ENCODE peak calls at places on chromosomes 2 and 18, in nine cellular contexts. X, C, U, T, O, K, J, S and N are unnamed samples.
A peak's percentile ranks its signal among the peaks of the same experiment; 100 is the strongest.

GRCh38 chr2:169200756-169201155 is 131.4 kb downstream of the DHRS9 start:
- DNase-seq in O (no peak), C (no peak), J (no peak), X (no peak), T (no peak), S (no peak), U (no peak), K (no peak), N (no peak)

GRCh38 chr2:176817061-176817565 is 395.5 kb upstream of the HNRNPA3 start:
- DNase-seq in O (no peak), X (peak; percentile 76), S (peak; percentile 66), C (no peak), T (peak; percentile 3), U (no peak), J (no peak), K (no peak), N (peak; percentile 24)

GRCh38 chr2:116317111-116317510 is 1497.4 kb upstream of the DDX18 start:
- DNase-seq in X (no peak), K (no peak), O (no peak), U (no peak), T (no peak), S (no peak), C (no peak), J (no peak), N (no peak)

GRCh38 chr2:120858764-120859525 is 123.3 kb downstream of the GLI2 start:
- DNase-seq in C (no peak), J (peak; percentile 3), T (no peak), S (no peak), O (no peak), U (no peak), K (peak; percentile 32), X (no peak), N (no peak)

GRCh38 chr2:218860950-218861381 is 1.4 kb downstream of the WNT6 start:
- DNase-seq in K (peak; percentile 16), O (peak; percentile 76), X (peak; percentile 97), S (no peak), T (no peak), C (no peak), J (peak; percentile 46), U (peak; percentile 55), N (no peak)

GRCh38 chr18:37451239-37451825 is 114.3 kb downstream of the CELF4 start:
- DNase-seq in C (no peak), O (no peak), X (no peak), S (no peak), J (no peak), U (no peak), T (no peak), K (no peak), N (no peak)

GRCh38 chr2:160388464-160389263 is 104.9 kb downstream of the RBMS1 start:
- DNase-seq in K (no peak), O (no peak), C (no peak), S (no peak), U (no peak), J (peak; percentile 71), T (no peak), X (no peak), N (peak; percentile 62)

GRCh38 chr18:70195852-70196434 is 9.5 kb downstream of the RTTN start:
- DNase-seq in K (no peak), J (no peak), U (peak; percentile 23), O (peak; percentile 29), T (peak; percentile 62), C (no peak), X (peak; percentile 57), S (peak; percentile 82), N (peak; percentile 80)

GRCh38 chr2:45264227-45265225 is 255.3 kb upstream of the SIX2 start:
- DNase-seq in S (peak; percentile 63), K (no peak), J (no peak), T (no peak), O (no peak), U (peak; percentile 19), C (no peak), X (no peak), N (peak; percentile 64)

GRCh38 chr2:240139011-240139441 is 1.4 kb downstream of the OTOS start:
- DNase-seq in T (no peak), O (no peak), C (no peak), X (no peak), K (no peak), U (no peak), J (peak; percentile 25), S (no peak), N (no peak)

GRCh38 chr2:26424211-26424610 is 22.5 kb downstream of the DRC1 start:
- DNase-seq in T (no peak), X (no peak), J (no peak), U (no peak), K (no peak), S (no peak), O (no peak), C (no peak), N (no peak)

DNA sequence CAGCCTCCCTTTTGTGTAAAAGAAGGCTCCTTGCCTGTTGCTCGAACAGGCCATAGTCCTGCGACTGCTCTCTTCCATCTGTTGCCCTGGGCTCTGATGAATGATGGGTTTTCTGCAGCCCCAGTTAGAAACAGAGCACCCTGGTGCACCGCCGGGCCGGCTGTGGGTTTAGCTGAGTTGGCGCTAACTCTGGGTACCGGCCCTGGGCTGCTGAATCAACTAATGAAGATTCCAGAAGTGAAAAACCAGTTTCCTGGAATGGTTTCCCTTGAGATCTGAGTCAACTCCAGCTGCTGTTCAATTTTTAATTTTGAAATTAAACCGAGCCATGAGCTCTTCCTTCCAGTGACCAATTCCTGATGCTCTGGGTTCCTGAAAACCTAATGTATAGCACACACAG is 5.7 kb downstream of the COL6A3 start:
- DNase-seq in C (no peak), T (no peak), S (no peak), J (peak; percentile 60), X (no peak), O (no peak), U (no peak), K (no peak), N (peak; percentile 88)
- H3K27ac ChIP-seq in C (no peak overlapping the region), T (no peak overlapping the region), S (no peak overlapping the region), J (peak overlapping the region; percentile 28), X (no peak overlapping the region), O (no peak overlapping the region), U (no peak overlapping the region), K (no peak overlapping the region), N (peak overlapping the region; percentile 99)

GRCh38 chr2:167790189-167790588 is 457.2 kb downstream of the STK39 start:
- DNase-seq in O (no peak), S (no peak), T (no peak), J (no peak), U (no peak), C (no peak), K (no peak), X (no peak), N (no peak)

GRCh38 chr2:167793725-167794124 is 453.7 kb downstream of the STK39 start:
- DNase-seq in U (no peak), C (no peak), X (no peak), O (no peak), K (no peak), T (no peak), S (no peak), J (no peak), N (no peak)

GRCh38 chr2:167790781-167791450 is 456.5 kb downstream of the STK39 start:
- DNase-seq in U (no peak), X (no peak), O (no peak), K (no peak), T (no peak), C (no peak), J (no peak), S (no peak), N (no peak)

GRCh38 chr2:167794554-167795255 is 452.7 kb downstream of the STK39 start:
- DNase-seq in U (no peak), T (no peak), X (no peak), K (no peak), O (no peak), C (no peak), S (no peak), J (no peak), N (no peak)

DNA sequence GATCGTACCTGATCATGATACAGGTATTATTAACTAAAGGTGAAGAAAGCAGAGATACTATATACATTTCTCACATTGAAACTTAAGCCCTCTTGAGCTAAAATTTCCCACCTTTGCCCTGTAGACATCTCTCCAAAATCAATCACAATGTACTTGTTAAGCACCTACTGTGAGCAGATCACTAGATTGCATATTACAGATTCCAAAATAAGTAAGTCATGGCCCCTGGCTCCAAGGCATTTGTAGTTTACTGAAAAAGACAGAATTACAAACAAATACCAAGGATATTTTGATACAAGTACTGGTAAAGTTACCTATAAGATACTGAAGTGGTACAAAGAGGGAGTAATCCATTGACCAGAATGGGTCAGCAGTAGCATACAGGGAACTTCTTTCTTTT is 455.3 kb downstream of the STK39 start:
- DNase-seq in T (no peak), U (no peak), J (no peak), S (no peak), K (no peak), O (no peak), X (no peak), C (no peak), N (no peak)
- H3K27ac ChIP-seq in T (no peak overlapping the region), U (no peak overlapping the region), J (no peak overlapping the region), S (no peak overlapping the region), K (no peak overlapping the region), O (no peak overlapping the region), X (no peak overlapping the region), C (no peak overlapping the region), N (no peak overlapping the region)

DNA sequence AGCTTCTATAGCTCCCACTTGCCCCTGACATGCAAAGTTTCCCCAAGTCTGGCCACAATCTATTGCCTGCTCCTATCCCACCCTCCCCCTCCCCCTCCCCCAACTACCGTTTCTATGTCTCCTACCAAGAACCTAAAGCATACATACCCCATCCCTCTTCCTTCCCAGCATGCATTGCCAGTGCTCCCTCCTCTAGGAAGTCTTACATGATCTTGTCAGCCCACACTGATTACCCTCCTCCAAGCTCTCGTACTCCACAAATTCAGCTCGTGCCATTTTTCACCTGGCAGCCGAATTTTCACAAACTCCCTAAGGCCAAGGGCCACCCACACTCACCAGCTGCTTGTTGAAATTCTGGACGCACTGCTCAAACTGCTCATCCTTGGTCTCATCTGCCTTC is 30.7 kb downstream of the BIN1 start:
- DNase-seq in T (no peak), J (no peak), K (no peak), S (no peak), X (no peak), C (no peak), U (no peak), O (no peak), N (no peak)
- H3K27ac ChIP-seq in T (no peak overlapping the region), J (no peak overlapping the region), K (peak overlapping the region; percentile 95), S (no peak overlapping the region), X (no peak overlapping the region), C (peak overlapping the region; percentile 37), U (no peak overlapping the region), O (no peak overlapping the region), N (no peak overlapping the region)

GRCh38 chr2:22487036-22487435 is 897.9 kb upstream of the KLHL29 start:
- DNase-seq in K (no peak), O (no peak), U (no peak), X (no peak), C (no peak), T (no peak), J (no peak), S (no peak), N (no peak)

GRCh38 chr2:22485456-22485855 is 899.5 kb upstream of the KLHL29 start:
- DNase-seq in K (no peak), S (no peak), T (no peak), C (no peak), U (no peak), X (no peak), J (no peak), O (no peak), N (no peak)

GRCh38 chr2:22486343-22486742 is 898.6 kb upstream of the KLHL29 start:
- DNase-seq in X (no peak), U (no peak), S (no peak), T (no peak), O (no peak), K (no peak), C (no peak), J (no peak), N (no peak)

GRCh38 chr2:22478329-22478728 is 906.6 kb upstream of the KLHL29 start:
- DNase-seq in K (no peak), U (no peak), C (no peak), T (no peak), J (no peak), X (no peak), S (no peak), O (no peak), N (no peak)

GRCh38 chr2:22481507-22482217 is 903.3 kb upstream of the KLHL29 start:
- DNase-seq in S (no peak), C (no peak), K (no peak), O (no peak), J (peak; percentile 48), U (no peak), T (no peak), X (no peak), N (no peak)
- H3K27ac ChIP-seq in S (no peak overlapping the region), C (no peak overlapping the region), K (no peak overlapping the region), O (no peak overlapping the region), J (no peak overlapping the region), U (no peak overlapping the region), T (no peak overlapping the region), X (no peak overlapping the region), N (no peak overlapping the region)